ENCODE peak calls at places on chromosomes 3 and 15, in four cellular contexts. J, M, N and P are unnamed samples. For H3K4me1 and H3K9me3, the result is how much of the 10 kb centered on the place peaks cover.

GRCh38 chr3:118772036-118773030 is 262.3 kb downstream of the IGSF11 start:
- DNase-seq in J (peak), M (no peak), N (no peak), P (no peak)

GRCh38 chr3:14123308-14124222 is 1.1 kb downstream of the CHCHD4 start:
- DNase-seq in J (no peak), M (no peak), N (no peak), P (no peak)

GRCh38 chr3:174973465-174973864 is 114.3 kb downstream of the NAALADL2 start:
- DNase-seq in J (no peak), M (no peak), N (no peak), P (no peak)

GRCh38 chr3:123843668-123844067 is 40.5 kb downstream of the MYLK start:
- DNase-seq in J (peak), M (no peak), N (no peak), P (no peak)

GRCh38 chr15:76986743-76987142 is 8.2 kb upstream of the PSTPIP1 start:
- DNase-seq in J (no peak), M (no peak), N (no peak), P (no peak)

GRCh38 chr15:67521770-67522568 is 1.0 kb downstream of the C15orf61 start:
- DNase-seq in J (peak), M (no peak), N (no peak), P (peak)

GRCh38 chr3:145183261-145183660 is 977.7 kb downstream of the PLOD2 start:
- DNase-seq in J (no peak), M (no peak), N (no peak), P (no peak)

GRCh38 chr3:134093906-134094305 is 64.2 kb upstream of the SLCO2A1 start:
- DNase-seq in J (peak), M (no peak), N (no peak), P (no peak)

GRCh38 chr3:171772427-171773056 is 37.7 kb downstream of the PLD1 start:
- DNase-seq in J (peak), M (no peak), N (peak), P (peak)

GRCh38 chr3:14946749-14947104 is 656 bp upstream of the NR2C2 start:
- DNase-seq in J (no peak), M (no peak), N (no peak), P (no peak)

GRCh38 chr3:125302932-125303331 is 72.2 kb downstream of the ZNF148 start:
- DNase-seq in J (no peak), M (no peak), N (no peak), P (no peak)

GRCh38 chr15:23983500-23984259 is 296.6 kb upstream of the NDN start:
- DNase-seq in J (no peak), M (no peak), N (no peak), P (no peak)

GRCh38 chr3:159922861-159923312 is 65.7 kb upstream of the IL12A start:
- DNase-seq in J (no peak), M (peak), N (no peak), P (no peak)

GRCh38 chr3:111592941-111593340 is 2.2 kb downstream of the ZBED2 start:
- DNase-seq in J (peak), M (no peak), N (no peak), P (no peak)

GRCh38 chr3:106401666-106402319 is 533.0 kb upstream of the CBLB start:
- DNase-seq in J (peak), M (no peak), N (no peak), P (no peak)

GRCh38 chr3:139520028-139520737 is 19.4 kb downstream of the RBP1 start:
- DNase-seq in J (peak), M (no peak), N (no peak), P (no peak)

GRCh38 chr15:66595937-66596545 is 30.2 kb upstream of the LCTL start:
- DNase-seq in J (no peak), M (no peak), N (no peak), P (no peak)

DNA sequence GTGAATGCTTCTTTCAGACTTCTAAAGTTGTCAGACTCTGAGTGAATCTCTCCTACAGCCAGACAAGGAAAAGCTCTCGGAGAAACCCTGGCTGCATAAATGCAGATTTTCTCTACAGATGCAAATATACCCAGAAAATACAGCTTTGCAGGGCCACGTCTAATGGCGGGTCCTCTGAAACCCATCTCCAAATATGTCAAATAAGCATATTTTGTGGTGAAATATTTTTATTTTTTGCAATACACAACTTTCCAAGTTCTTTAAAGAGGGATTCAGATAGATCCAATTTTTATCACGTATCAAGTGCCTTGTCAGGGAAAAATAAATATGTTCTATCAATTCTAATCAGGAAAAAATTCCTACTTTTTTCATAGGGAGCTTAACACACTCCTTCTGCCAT is 229.4 kb downstream of the SI start:
- DNase-seq in J (no peak), M (no peak), N (no peak), P (no peak)
- H3K4me3 ChIP-seq in J (no peak), M (no peak), N (no peak), P (no peak)

DNA sequence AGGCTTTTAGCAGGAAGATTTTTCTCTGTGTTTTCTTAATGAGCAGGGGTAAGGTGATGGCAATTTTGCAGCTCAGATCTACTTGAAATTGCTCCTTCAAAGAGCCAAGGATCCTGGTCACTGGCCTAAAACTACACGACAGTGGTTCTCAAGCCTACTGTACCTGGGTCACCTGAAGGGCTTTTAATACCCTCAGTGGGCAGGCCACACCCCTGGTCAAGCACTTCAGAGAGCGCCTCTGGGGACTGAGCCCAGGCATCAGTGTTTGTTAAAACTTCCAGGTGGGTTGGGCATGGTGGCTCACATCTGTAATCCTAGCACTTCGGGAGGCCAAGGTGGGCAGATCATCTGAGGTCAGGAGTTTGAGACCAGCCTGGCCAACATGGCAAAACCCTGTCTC is 158.4 kb downstream of the FAM43A start:
- DNase-seq in J (no peak), M (peak), N (no peak), P (no peak)
- H3K4me1 ChIP-seq in J (under half), M (under half), N (under half), P (under half)

DNA sequence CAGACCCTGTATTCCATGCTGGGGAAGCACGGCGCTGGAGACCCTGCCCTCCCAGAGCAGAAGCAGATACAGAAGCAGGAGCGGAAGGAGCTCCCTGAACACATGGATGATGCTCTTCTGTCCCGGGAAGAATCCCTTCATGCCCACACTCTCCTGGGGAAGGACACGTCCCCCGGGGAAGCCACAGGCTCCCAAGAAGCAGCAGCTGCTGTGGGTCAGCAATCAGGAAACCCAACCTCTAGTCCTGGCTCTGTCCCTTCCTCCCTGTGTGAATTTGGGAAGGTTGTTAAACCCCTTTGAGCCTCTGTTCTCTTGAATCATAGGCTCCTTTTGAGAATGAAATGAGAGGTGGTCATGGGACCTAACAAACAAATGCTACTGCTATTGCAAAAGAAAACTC is 176.2 kb upstream of the TPM1 start:
- DNase-seq in J (no peak), M (no peak), N (no peak), P (no peak)
- H3K9me3 ChIP-seq in J (under half), M (under half), N (under half), P (under half)

GRCh38 chr15:101538177-101538576 is 48.7 kb upstream of the PCSK6 start:
- DNase-seq in J (no peak), M (no peak), N (peak), P (no peak)
- H3K4me3 ChIP-seq in J (no peak), M (no peak), N (no peak), P (no peak)

GRCh38 chr3:12974819-12975218 is 98.4 kb downstream of the IQSEC1 start:
- DNase-seq in J (no peak), M (peak), N (no peak), P (no peak)
- H3K4me1 ChIP-seq in J (under half), M (under half), N (under half), P (under half)